ENCODE peak calls at places on chromosome 19, in six cellular contexts. M is HCEC 1CT; W is activated CD4-positive, alpha-beta T cell treated with anti-CD3 and anti-CD28 coated beads, Interleukin-2, amount 50 U/mL, for 1 hour; A is stimulated activated CD8-positive, alpha-beta memory T cell treated with anti-CD3 and anti-CD28 coated beads, Interleukin-4, amount 100 ng/mL, for 1 hour; D is activated naive CD8-positive, alpha-beta T cell treated with anti-CD3 and anti-CD28 coated beads, Interleukin-2, amount 50 U/mL, for 24 hours; K is caudate nucleus. U is an unnamed sample.

GRCh38 chr19:21581646-21582045 is 76.2 kb downstream of the ZNF429 start:
- DNase-seq in K (no peak), A (no peak), W (no peak), D (no peak), M (no peak), U (no peak)

GRCh38 chr19:17307876-17308377 is 1.4 kb upstream of the DDA1 start:
- DNase-seq in W (no peak), K (no peak), M (no peak), A (no peak), D (no peak), U (no peak)

GRCh38 chr19:18020212-18021067 is 12.5 kb downstream of the ARRDC2 start:
- DNase-seq in D (no peak), A (no peak), M (peak), K (peak), W (no peak), U (peak)

GRCh38 chr19:11421607-11422098 is 2.5 kb upstream of the RGL3 start:
- DNase-seq in A (no peak), K (no peak), D (peak), M (no peak), W (no peak), U (no peak)

GRCh38 chr19:45947926-45948325 is 25.7 kb downstream of the NOVA2 start:
- DNase-seq in K (no peak), A (no peak), D (no peak), M (peak), W (no peak), U (no peak)

GRCh38 chr19:4183967-4184717 is 1.7 kb downstream of the ANKRD24 start:
- DNase-seq in A (no peak), K (no peak), M (no peak), W (no peak), D (no peak), U (no peak)

GRCh38 chr19:1217366-1217765 is 11.8 kb downstream of the STK11 start:
- DNase-seq in A (no peak), K (no peak), W (no peak), M (no peak), D (no peak), U (no peak)

GRCh38 chr19:44764975-44765948 is 12.4 kb upstream of the CBLC start:
- DNase-seq in K (no peak), D (no peak), A (no peak), M (peak), W (no peak), U (no peak)

GRCh38 chr19:8832132-8833021 is at the start of the genes MBD3L1 and ZNF558:
- DNase-seq in M (peak), K (peak), A (peak), W (peak), D (peak), U (peak)

GRCh38 chr19:41904118-41904870 is 21.3 kb downstream of the ARHGEF1 start:
- DNase-seq in W (no peak), D (no peak), K (no peak), M (no peak), A (no peak), U (no peak)

GRCh38 chr19:35040826-35041547 is 534 bp upstream of the HPN start:
- DNase-seq in D (peak), W (peak), K (peak), M (no peak), A (no peak), U (peak)

GRCh38 chr19:53824134-53824611 is at the start of gene NLRP12:
- DNase-seq in W (no peak), M (no peak), K (no peak), A (no peak), D (no peak), U (peak)

GRCh38 chr19:31818740-31819228 is 469.5 kb upstream of the TSHZ3 start:
- DNase-seq in D (no peak), M (no peak), W (no peak), K (no peak), A (no peak), U (no peak)

GRCh38 chr19:52453324-52454094 is at the start of gene ZNF578:
- DNase-seq in D (peak), W (peak), A (peak), M (peak), K (peak), U (peak)

GRCh38 chr19:45505996-45506245 is 1.4 kb upstream of the VASP start:
- DNase-seq in M (no peak), K (no peak), W (no peak), A (no peak), D (no peak), U (no peak)

GRCh38 chr19:3084943-3085342 is 9.2 kb upstream of the GNA11 start:
- DNase-seq in W (no peak), D (no peak), M (no peak), A (no peak), K (no peak), U (no peak)

GRCh38 chr19:55075366-55075998 is at the start of gene EPS8L1:
- DNase-seq in K (no peak), W (no peak), M (no peak), A (no peak), D (no peak), U (no peak)

GRCh38 chr19:35718345-35719041 is 690 bp downstream of the KMT2B start:
- DNase-seq in M (no peak), D (peak), W (peak), A (no peak), K (no peak), U (no peak)

GRCh38 chr19:2286402-2287140 is 4.6 kb upstream of the PEAK3 start:
- DNase-seq in W (no peak), K (no peak), M (no peak), A (no peak), D (no peak), U (no peak)

GRCh38 chr19:47190167-47190727 is 40.8 kb downstream of the BBC3 start:
- DNase-seq in K (peak), M (peak), D (peak), A (no peak), W (peak), U (peak)

GRCh38 chr19:49677232-49677881 is at the start of gene PRMT1:
- DNase-seq in W (no peak), K (no peak), D (peak), A (no peak), M (no peak), U (peak)

GRCh38 chr19:12834418-12834943 is at the start of gene RTBDN:
- DNase-seq in M (no peak), W (no peak), D (peak), A (no peak), K (no peak), U (no peak)

GRCh38 chr19:58037927-58038687 is 4.3 kb downstream of the ZSCAN1 start:
- DNase-seq in M (no peak), K (no peak), D (no peak), A (no peak), W (no peak), U (no peak)

GRCh38 chr19:40862785-40863184 is 12.5 kb upstream of the CYP2A6 start:
- DNase-seq in K (no peak), A (no peak), D (no peak), W (no peak), M (peak), U (no peak)

GRCh38 chr19:7227735-7228134 is 66.5 kb downstream of the INSR start:
- DNase-seq in M (no peak), K (no peak), D (no peak), W (no peak), A (no peak), U (no peak)

GRCh38 chr19:12785431-12786011 is 5.8 kb upstream of the JUNB start:
- DNase-seq in K (no peak), W (no peak), D (no peak), A (no peak), M (no peak), U (no peak)

GRCh38 chr19:49475995-49476880 is 2.2 kb downstream of the FLT3LG start:
- DNase-seq in A (no peak), M (no peak), D (peak), K (no peak), W (peak), U (peak)

GRCh38 chr19:5128251-5128931 is 159.5 kb downstream of the KDM4B start:
- DNase-seq in A (no peak), W (no peak), D (no peak), K (no peak), M (no peak), U (no peak)

GRCh38 chr19:12721656-12722565 is 1.8 kb downstream of the TNPO2 start:
- DNase-seq in K (no peak), D (peak), A (no peak), W (peak), M (peak), U (peak)

GRCh38 chr19:47369923-47370625 is 21.0 kb downstream of the DHX34 start:
- DNase-seq in M (peak), W (no peak), A (no peak), D (no peak), K (no peak), U (peak)

GRCh38 chr19:55460670-55461258 is 678 bp downstream of the ISOC2 start:
- DNase-seq in K (no peak), M (peak), W (peak), A (no peak), D (peak), U (peak)

GRCh38 chr19:48625891-48626327 is 6.6 kb downstream of the SPHK2 start:
- DNase-seq in W (no peak), K (no peak), A (no peak), D (no peak), M (no peak), U (no peak)

GRCh38 chr19:42122691-42123607 is 9.3 kb downstream of the POU2F2 start:
- DNase-seq in W (peak), A (no peak), K (no peak), M (peak), D (peak), U (no peak)

GRCh38 chr19:28705008-28705407 is 507.9 kb downstream of the UQCRFS1 start:
- DNase-seq in K (no peak), D (no peak), A (no peak), W (no peak), M (peak), U (no peak)

GRCh38 chr19:728011-728410 is 19.3 kb downstream of the PALM start:
- DNase-seq in D (no peak), A (no peak), W (no peak), K (no peak), M (no peak), U (no peak)

GRCh38 chr19:15124572-15125231 is 17.5 kb downstream of the SYDE1 start:
- DNase-seq in W (no peak), K (no peak), D (no peak), M (no peak), A (no peak), U (no peak)

GRCh38 chr19:24159707-24160106 is 72.7 kb downstream of the ZNF254 start:
- DNase-seq in D (no peak), K (no peak), W (no peak), A (no peak), M (no peak), U (no peak)

U was measured in hypothalamus.